ENCODE peak calls at places on chromosomes 1 and 21, in eight cellular contexts. I, V, M, B, A, J, R and U are unnamed samples.

GRCh38 chr1:68301538-68301937 is 69.2 kb upstream of the WLS start:
- DNase-seq in R (no peak), M (no peak), J (no peak), V (no peak), B (no peak), I (no peak), A (no peak), U (no peak)

GRCh38 chr1:224080082-224080774 is 33.7 kb upstream of the FBXO28 start:
- DNase-seq in J (no peak), A (peak), I (no peak), B (peak), M (no peak), V (no peak), R (no peak), U (no peak)

GRCh38 chr1:67382292-67382691 is 47.9 kb downstream of the SERBP1 start:
- DNase-seq in J (no peak), V (no peak), B (no peak), A (no peak), I (no peak), M (peak), R (no peak), U (no peak)

GRCh38 chr21:32328595-32328994 is 29.9 kb downstream of the MRAP start:
- DNase-seq in R (no peak), M (no peak), A (no peak), B (no peak), V (no peak), I (no peak), J (no peak), U (no peak)

GRCh38 chr1:78210167-78210566 is 164.4 kb downstream of the GIPC2 start:
- DNase-seq in V (no peak), R (no peak), A (no peak), I (no peak), M (no peak), J (no peak), B (no peak), U (no peak)

GRCh38 chr1:243447342-243447741 is 191.5 kb downstream of the SDCCAG8 start:
- DNase-seq in V (peak), R (peak), I (no peak), A (no peak), M (no peak), B (peak), J (no peak), U (no peak)

GRCh38 chr1:228381336-228381735 is 25.3 kb downstream of the TRIM11 start:
- DNase-seq in B (no peak), A (no peak), I (no peak), R (no peak), J (no peak), V (no peak), M (no peak), U (no peak)

GRCh38 chr1:230632273-230632873 is 9.9 kb upstream of the COG2 start:
- DNase-seq in V (peak), J (no peak), B (peak), M (peak), A (peak), R (no peak), I (peak), U (peak)

GRCh38 chr21:34553199-34553952 is 41.4 kb upstream of the KCNE1 start:
- DNase-seq in A (peak), J (no peak), B (no peak), M (no peak), R (no peak), I (no peak), V (no peak), U (no peak)

GRCh38 chr1:244353572-244354091 is 98.1 kb downstream of the ADSS2 start:
- DNase-seq in M (no peak), B (peak), J (peak), R (peak), A (peak), I (peak), V (peak), U (no peak)

GRCh38 chr21:23890652-23891051 is 1716.6 kb downstream of the MRPL39 start:
- DNase-seq in R (no peak), J (no peak), V (no peak), B (peak), A (no peak), M (no peak), I (no peak), U (no peak)

GRCh38 chr1:27811741-27812500 is 18.7 kb upstream of the PPP1R8 start:
- DNase-seq in R (no peak), I (no peak), B (no peak), V (no peak), J (no peak), A (no peak), M (no peak), U (no peak)

GRCh38 chr1:27807385-27807784 is 23.2 kb upstream of the PPP1R8 start:
- DNase-seq in V (no peak), A (no peak), J (no peak), B (no peak), R (no peak), I (no peak), M (no peak), U (no peak)

GRCh38 chr1:27804791-27805190 is 25.8 kb upstream of the PPP1R8 start:
- DNase-seq in I (no peak), V (no peak), B (no peak), A (no peak), M (no peak), R (no peak), J (no peak), U (no peak)

GRCh38 chr1:27806758-27807157 is 23.8 kb upstream of the PPP1R8 start:
- DNase-seq in I (no peak), J (no peak), V (no peak), R (no peak), M (no peak), A (no peak), B (no peak), U (no peak)
- TF ChIP-seq POLR2A in I (no peak), J (no peak), V (no peak), R (no peak), M (no peak), A (no peak), B (no peak), U (no peak)

GRCh38 chr1:235866207-235866912 is at the start of gene LYST:
- DNase-seq in I (peak), V (peak), B (peak), R (peak), M (peak), A (no peak), J (peak), U (no peak)
- TF ChIP-seq POLR2A in I (no peak), V (no peak), B (no peak), R (no peak), M (peak), A (no peak), J (no peak), U (peak)

GRCh38 chr1:202034683-202035462 is 24.5 kb downstream of the ELF3 start:
- DNase-seq in I (peak), M (peak), R (peak), A (peak), B (peak), J (peak), V (peak), U (no peak)
- TF ChIP-seq POLR2A in I (no peak), M (no peak), R (no peak), A (no peak), B (no peak), J (no peak), V (no peak), U (no peak)

DNA sequence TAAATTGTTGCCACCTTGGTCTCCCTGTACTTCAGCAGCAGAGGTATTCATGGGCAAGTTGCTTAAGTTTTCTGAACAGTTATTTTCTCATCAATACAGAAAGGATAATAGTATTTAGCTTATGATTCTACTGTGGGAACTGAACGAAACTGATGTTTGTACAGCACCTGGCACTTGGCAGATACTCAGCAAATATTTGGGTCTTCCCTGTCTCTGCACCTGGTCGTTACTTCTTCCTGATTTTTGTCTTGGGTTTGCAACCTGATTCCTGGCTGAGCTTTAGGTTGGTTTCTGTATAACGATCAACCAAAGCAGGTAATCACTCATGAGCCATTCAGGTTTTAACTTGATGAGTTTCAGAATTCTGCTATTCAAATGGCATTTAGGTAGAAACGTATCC is 490.6 kb downstream of the KIF26B start:
- DNase-seq in J (no peak), V (no peak), I (no peak), A (no peak), B (no peak), R (no peak), M (no peak), U (no peak)
- TF ChIP-seq POLR2A in J (no peak), V (no peak), I (no peak), A (no peak), B (no peak), R (no peak), M (no peak), U (no peak)

DNA sequence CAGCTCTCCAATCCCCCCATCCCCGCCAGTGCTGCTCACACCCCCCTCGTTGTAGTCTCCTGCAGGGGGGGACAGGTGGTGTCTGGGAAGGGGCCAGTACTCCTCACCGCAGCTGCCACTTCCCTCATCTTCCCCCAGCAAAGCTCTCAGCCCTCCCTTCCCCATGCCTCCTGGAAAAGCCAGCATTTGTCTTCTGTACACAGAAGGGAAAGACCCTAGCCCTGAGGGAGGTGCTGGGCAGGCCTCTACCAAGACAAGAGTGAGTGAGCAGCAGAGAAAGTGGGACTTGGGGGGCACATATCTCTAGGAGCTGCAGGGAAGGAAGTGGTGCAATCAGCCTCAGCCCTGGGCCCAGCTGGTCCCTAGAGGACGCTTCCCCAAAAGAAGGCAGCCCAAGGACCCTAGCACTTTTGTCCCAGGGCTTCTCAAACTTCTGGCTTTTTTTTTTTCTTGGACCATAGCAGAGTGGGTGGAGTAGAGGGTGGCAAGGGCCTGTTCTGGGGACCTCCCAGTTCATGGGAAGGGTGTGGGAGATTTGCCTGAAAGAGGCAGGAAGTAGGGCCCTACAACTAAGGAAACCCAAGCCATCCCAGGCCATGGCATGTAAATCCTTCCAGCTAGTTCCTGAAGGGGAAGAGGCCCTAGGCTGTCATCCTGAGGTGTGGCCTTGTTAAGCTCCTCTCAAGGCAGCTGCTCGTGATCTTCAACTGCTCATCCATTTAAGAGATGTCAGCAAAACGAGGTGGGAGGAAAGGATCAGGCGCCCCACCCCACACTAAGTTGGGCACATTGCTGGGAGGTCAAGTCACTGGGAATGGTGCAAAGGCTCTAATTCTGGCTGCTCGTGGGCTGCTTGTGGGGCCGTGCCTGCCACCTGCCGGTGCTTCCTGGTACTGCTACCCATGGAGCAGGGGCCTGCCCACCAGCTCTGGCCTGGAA is 12.6 kb downstream of the ZC3H12A start:
- DNase-seq in R (peak), I (peak), B (peak), J (peak), M (no peak), A (peak), V (peak), U (peak)
- TF ChIP-seq POLR2A in R (no peak), I (no peak), B (peak), J (no peak), M (no peak), A (no peak), V (no peak), U (no peak)

DNA sequence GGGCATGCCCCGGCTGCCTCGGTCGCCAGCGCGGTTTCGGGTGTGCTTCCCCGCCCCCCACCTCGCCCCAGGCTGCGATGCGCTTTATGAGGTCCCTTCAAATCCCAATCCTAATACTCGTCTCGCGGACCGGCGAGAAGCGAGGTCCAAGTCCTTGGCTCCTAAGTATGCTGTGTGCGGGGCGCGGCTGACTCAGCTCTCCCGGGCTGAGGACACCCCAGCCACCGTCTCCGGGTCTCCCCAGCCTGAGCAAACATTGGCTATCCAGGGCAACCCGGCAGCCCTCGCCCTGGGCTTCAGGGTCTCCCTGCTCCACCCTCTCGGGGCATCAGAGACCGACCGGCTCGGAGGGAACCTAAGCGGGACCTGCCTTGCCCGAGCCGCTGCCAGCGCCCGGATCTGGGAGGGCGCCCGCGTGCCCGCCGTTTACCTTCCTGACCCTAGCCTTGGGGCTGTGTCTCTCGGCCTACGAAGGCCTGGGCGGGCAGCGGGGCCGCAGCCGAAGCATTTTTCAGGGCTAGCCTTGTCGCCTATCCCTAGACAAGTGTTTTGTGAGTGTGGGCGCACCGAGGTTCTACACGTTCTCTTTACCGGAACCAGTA is 1.2 kb downstream of the ITPKB start:
- DNase-seq in B (no peak), A (no peak), R (peak), M (peak), J (peak), I (no peak), V (peak), U (no peak)
- TF ChIP-seq POLR2A in B (no peak), A (no peak), R (no peak), M (no peak), J (no peak), I (no peak), V (no peak), U (no peak)

DNA sequence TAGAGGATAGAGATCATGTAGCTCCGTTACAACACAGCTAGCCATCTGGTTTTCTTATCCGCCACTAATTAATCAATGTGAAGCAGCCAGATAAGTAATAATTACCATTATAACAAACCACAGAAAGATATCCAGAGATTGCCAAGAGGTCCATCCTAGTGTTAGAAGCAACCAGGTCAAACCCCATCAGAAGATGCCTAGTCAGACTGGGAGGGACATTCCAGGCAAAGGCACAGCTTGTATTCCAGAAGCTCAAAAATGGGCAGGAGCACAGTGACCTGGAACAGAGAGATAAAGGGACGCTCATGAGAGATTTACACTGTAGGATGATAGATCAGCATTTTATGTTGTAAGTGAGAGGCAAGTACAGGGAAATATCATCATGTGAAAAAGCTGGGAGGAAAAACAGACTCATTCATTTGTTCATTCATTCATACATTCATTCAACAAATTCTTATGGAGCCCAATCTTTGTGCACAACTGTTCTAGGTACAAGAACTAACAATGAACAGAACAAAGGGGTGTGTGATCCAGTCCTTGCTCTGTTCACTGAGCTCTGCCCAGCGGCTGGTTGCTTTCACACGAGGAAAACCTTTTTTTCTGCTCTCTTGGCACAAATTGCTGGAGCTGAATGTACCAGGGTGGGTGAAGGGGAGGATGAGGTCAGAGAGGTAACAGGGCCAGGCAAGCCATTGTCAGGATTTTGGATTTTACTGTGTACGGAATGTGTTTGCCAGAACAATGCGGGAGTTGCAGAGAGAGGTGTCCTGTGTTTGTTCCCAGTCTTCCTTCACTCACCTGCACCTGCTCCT is 240.8 kb upstream of the FGGY start:
- DNase-seq in J (no peak), I (no peak), A (no peak), B (peak), M (no peak), V (no peak), R (no peak), U (no peak)
- TF ChIP-seq POLR2A in J (no peak), I (no peak), A (no peak), B (no peak), M (no peak), V (no peak), R (no peak), U (no peak)

GRCh38 chr1:19373206-19374126 is 61.3 kb downstream of the SLC66A1 start:
- DNase-seq in A (no peak), M (no peak), V (no peak), J (no peak), B (no peak), I (no peak), R (no peak), U (no peak)
- TF ChIP-seq POLR2A in A (no peak), M (no peak), V (no peak), J (no peak), B (no peak), I (no peak), R (no peak), U (no peak)

DNA sequence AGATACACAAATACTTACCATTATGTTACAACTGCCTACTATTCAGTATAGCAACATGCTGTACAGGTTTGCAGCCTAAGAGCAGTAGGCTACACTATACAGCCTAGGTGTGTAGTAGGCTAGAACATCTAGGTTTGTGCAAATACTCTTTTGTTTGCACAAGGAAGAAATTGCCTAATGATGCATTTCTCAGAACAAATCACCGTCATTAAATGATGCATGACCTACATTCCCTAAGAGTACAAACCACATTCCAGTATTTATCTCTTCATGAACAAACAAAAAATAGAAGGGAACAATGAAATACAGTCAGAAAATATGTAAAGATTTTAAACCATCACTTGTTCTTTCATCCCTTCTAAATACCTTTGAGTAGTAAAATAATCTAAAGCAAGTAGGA is 109.7 kb upstream of the HP1BP3 start:
- DNase-seq in A (no peak), B (no peak), J (no peak), M (peak), V (no peak), R (no peak), I (peak), U (no peak)
- TF ChIP-seq POLR2A in A (no peak), B (no peak), J (no peak), M (no peak), V (no peak), R (no peak), I (no peak), U (no peak)

GRCh38 chr1:154493276-154493675 is 8.7 kb upstream of the TDRD10 start:
- DNase-seq in J (no peak), A (no peak), M (no peak), V (peak), R (peak), B (peak), I (no peak), U (no peak)

GRCh38 chr1:154496381-154496780 is 5.6 kb upstream of the TDRD10 start:
- DNase-seq in A (no peak), V (no peak), B (no peak), R (peak), M (no peak), J (no peak), I (no peak), U (no peak)

GRCh38 chr1:154492115-154492514 is 9.9 kb upstream of the TDRD10 start:
- DNase-seq in R (no peak), M (no peak), I (no peak), V (no peak), A (no peak), B (no peak), J (no peak), U (no peak)

GRCh38 chr1:154497026-154497806 is 4.8 kb upstream of the TDRD10 start:
- DNase-seq in M (no peak), B (peak), V (no peak), R (peak), I (no peak), J (no peak), A (no peak), U (no peak)

DNA sequence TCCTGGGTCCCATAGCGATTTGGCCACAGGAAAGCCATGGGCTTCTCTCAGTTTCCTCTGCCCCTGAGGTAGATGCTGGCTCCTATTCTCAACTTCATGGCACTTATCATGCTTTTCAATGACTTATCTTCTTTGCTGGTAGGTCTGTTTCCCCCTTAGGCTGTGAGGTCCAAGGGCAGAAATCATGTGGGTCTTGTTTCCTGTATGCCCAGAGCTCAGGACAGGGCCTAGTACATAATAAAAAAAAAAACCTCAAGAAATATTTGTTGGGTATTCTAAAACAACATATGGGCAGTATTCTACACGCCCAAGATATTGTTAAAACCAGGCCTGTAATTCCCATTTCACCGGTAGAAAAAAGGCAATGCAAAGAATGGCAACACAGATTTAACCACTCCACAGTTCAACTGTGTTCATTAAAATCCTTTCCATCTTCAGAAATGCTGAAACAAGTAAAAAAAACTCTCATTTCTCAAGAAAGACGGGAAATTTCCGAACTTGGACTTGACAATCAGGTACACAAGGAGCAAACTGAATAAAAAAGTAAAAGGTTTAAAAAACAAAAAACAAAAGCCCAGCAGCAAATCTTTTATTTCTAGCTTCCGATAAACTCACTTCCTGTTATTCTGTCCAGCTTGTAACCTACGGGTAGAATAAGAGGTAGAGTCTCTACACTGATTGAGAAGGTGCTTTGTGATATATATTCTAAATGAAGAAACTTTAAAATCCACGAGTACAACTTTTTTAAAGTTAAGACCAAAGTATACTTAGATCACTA is 6.3 kb upstream of the TDRD10 start:
- DNase-seq in J (no peak), A (no peak), I (no peak), M (no peak), B (no peak), V (no peak), R (no peak), U (no peak)
- TF ChIP-seq POLR2A in J (no peak), A (no peak), I (no peak), M (no peak), B (no peak), V (no peak), R (no peak), U (no peak)